ENCODE peak calls at places on chromosomes 5 and 9, in nine cellular contexts. L is endodermal cell; B is heart left ventricle; Z is spleen; S is endothelial cell of umbilical vein; G is lower lobe of right lung; C is CD8-positive, alpha-beta T cell; Y is A549; T is adrenal gland. P is an unnamed sample.

GRCh38 chr9:3435732-3436131 is 90.1 kb downstream of the RFX3 start:
- DNase-seq in B (no peak), Y (no peak), S (no peak), Z (no peak), C (no peak), G (no peak), T (no peak), L (no peak), P (no peak)

GRCh38 chr9:120755827-120756434 is 37.3 kb downstream of the FBXW2 start:
- DNase-seq in C (peak), T (peak), S (peak), G (no peak), Y (peak), Z (no peak), L (peak), B (no peak), P (peak)

GRCh38 chr5:3325206-3325605 is 270.4 kb upstream of the IRX1 start:
- DNase-seq in L (no peak), Y (no peak), S (no peak), C (no peak), Z (no peak), B (no peak), G (no peak), T (no peak), P (no peak)

GRCh38 chr5:173328896-173329369 is 719 bp upstream of the STC2 start:
- DNase-seq in T (no peak), L (peak), Z (no peak), G (no peak), C (no peak), B (no peak), S (peak), Y (peak), P (peak)

GRCh38 chr5:133480866-133481265 is 131.5 kb downstream of the FSTL4 start:
- DNase-seq in S (no peak), Z (no peak), L (peak), C (no peak), Y (no peak), B (no peak), T (peak), G (no peak), P (no peak)

GRCh38 chr9:88425538-88425950 is 37.3 kb downstream of the SPIN1 start:
- DNase-seq in Y (peak), L (no peak), C (no peak), Z (no peak), G (no peak), B (no peak), S (no peak), T (peak), P (no peak)

GRCh38 chr5:139391570-139392323 is 2.0 kb upstream of the MZB1 start:
- DNase-seq in B (no peak), Z (no peak), L (no peak), T (no peak), C (peak), S (no peak), Y (peak), G (no peak), P (peak)

GRCh38 chr9:68625559-68625958 is 79.5 kb upstream of the PIP5K1B start:
- DNase-seq in Y (no peak), T (no peak), S (no peak), Z (no peak), L (no peak), G (no peak), B (no peak), C (no peak), P (no peak)

GRCh38 chr9:14315754-14316573 is 2.0 kb upstream of the NFIB start:
- DNase-seq in S (peak), B (peak), L (peak), Z (no peak), T (peak), C (no peak), G (peak), Y (peak), P (no peak)

GRCh38 chr9:79176298-79176697 is 395.5 kb upstream of the TLE4 start:
- DNase-seq in Z (no peak), T (no peak), S (no peak), L (no peak), C (no peak), B (no peak), G (no peak), Y (no peak), P (no peak)

GRCh38 chr5:151664694-151665583 is 21.8 kb downstream of the SPARC start:
- DNase-seq in Z (no peak), B (peak), Y (no peak), C (no peak), G (no peak), S (peak), L (no peak), T (peak), P (peak)

GRCh38 chr5:77231470-77232138 is 21.1 kb downstream of the PDE8B start:
- DNase-seq in T (no peak), B (no peak), C (no peak), L (peak), G (no peak), S (no peak), Y (no peak), Z (no peak), P (no peak)

GRCh38 chr9:80951675-80952074 is 737.7 kb downstream of the TLE1 start:
- DNase-seq in Z (no peak), Y (no peak), T (peak), B (no peak), S (no peak), C (no peak), L (no peak), G (no peak), P (peak)

GRCh38 chr5:90285581-90285980 is 124.0 kb downstream of the CETN3 start:
- DNase-seq in T (no peak), Y (no peak), B (no peak), G (no peak), L (no peak), C (no peak), S (no peak), Z (no peak), P (no peak)

GRCh38 chr5:78287833-78288232 is 6.7 kb downstream of the AP3B1 start:
- DNase-seq in Y (peak), B (no peak), G (no peak), T (peak), S (peak), C (no peak), Z (no peak), L (no peak), P (peak)

GRCh38 chr5:177403194-177403825 is 2.8 kb upstream of the PFN3 start:
- DNase-seq in Z (peak), B (peak), C (peak), T (no peak), S (no peak), Y (peak), G (no peak), L (peak), P (peak)

GRCh38 chr5:167861134-167861930 is 430.1 kb upstream of the WWC1 start:
- DNase-seq in Z (no peak), B (no peak), C (no peak), S (no peak), Y (peak), T (no peak), G (no peak), L (peak), P (peak)

GRCh38 chr9:114364528-114365041 is 23.2 kb downstream of the AKNA start:
- DNase-seq in C (no peak), T (no peak), S (no peak), Y (no peak), B (no peak), G (no peak), Z (no peak), L (no peak), P (no peak)

GRCh38 chr9:650362-650761 is 191.1 kb upstream of the DMRT1 start:
- DNase-seq in C (no peak), Z (no peak), B (no peak), L (peak), S (peak), T (no peak), G (no peak), Y (no peak), P (no peak)

GRCh38 chr5:158382473-158382872 is 523.5 kb upstream of the CLINT1 start:
- DNase-seq in T (peak), Y (peak), C (no peak), S (peak), Z (no peak), G (peak), B (peak), L (peak), P (peak)

GRCh38 chr5:1805736-1806135 is 4.5 kb downstream of the NDUFS6 start:
- DNase-seq in L (no peak), B (no peak), S (no peak), Y (no peak), G (no peak), T (no peak), C (no peak), Z (peak), P (no peak)

GRCh38 chr9:36328798-36329411 is 70.7 kb upstream of the GNE start:
- DNase-seq in B (no peak), T (peak), S (peak), Y (peak), C (no peak), Z (no peak), L (no peak), G (no peak), P (peak)

GRCh38 chr9:14994738-14995137 is 84.5 kb upstream of the FREM1 start:
- DNase-seq in C (no peak), S (no peak), L (no peak), Z (no peak), Y (no peak), G (no peak), B (no peak), T (no peak), P (no peak)

GRCh38 chr9:137305060-137305787 is 3.2 kb upstream of the NRARP start:
- DNase-seq in B (peak), S (peak), T (peak), Y (peak), G (peak), L (peak), Z (peak), C (peak), P (no peak)

GRCh38 chr5:143554918-143555477 is 151.5 kb upstream of the NR3C1 start:
- DNase-seq in C (no peak), L (no peak), B (no peak), Y (peak), Z (no peak), S (no peak), G (no peak), T (no peak), P (no peak)

GRCh38 chr5:124658867-124659557 is 87.4 kb downstream of the ZNF608 start:
- DNase-seq in Z (no peak), S (no peak), C (no peak), T (no peak), G (no peak), Y (no peak), B (no peak), L (no peak), P (no peak)
- H3K27ac ChIP-seq in Z (no peak), S (no peak), C (no peak), T (no peak), G (peak), Y (peak), B (no peak), L (no peak), P (no peak)

GRCh38 chr5:160460377-160461049 is 38.9 kb downstream of the PTTG1 start:
- DNase-seq in Y (no peak), G (no peak), L (no peak), T (no peak), S (no peak), C (no peak), Z (no peak), B (no peak), P (no peak)
- TF ChIP-seq CTCF in Y (no peak), G (no peak), L (peak), T (no peak), S (peak), C (no peak), Z (no peak), B (no peak), P (no peak)

DNA sequence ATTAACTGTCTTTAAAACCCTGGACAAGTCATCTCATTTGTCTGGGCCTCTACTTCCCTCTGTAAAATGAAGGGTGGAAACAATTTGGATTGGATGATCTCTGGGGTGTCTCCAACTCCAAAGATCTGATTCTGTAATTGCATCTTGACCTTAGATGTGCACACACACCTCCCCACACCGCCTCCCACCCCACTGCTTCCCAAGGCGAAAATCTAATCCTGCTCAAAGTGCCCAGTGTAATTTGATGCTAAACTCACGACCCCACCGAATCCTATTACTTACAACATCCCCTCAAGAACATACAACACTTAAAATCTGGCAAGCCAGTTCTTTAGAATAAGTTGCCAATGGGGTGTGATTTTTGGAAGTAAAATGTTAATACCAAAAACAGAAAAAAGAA is 1.3 kb upstream of the SGCD start:
- DNase-seq in L (no peak), T (no peak), G (no peak), B (no peak), Z (no peak), S (no peak), Y (no peak), C (no peak), P (no peak)
- H3K27ac ChIP-seq in L (no peak), T (no peak), G (no peak), B (no peak), Z (no peak), S (no peak), Y (peak), C (no peak), P (no peak)

DNA sequence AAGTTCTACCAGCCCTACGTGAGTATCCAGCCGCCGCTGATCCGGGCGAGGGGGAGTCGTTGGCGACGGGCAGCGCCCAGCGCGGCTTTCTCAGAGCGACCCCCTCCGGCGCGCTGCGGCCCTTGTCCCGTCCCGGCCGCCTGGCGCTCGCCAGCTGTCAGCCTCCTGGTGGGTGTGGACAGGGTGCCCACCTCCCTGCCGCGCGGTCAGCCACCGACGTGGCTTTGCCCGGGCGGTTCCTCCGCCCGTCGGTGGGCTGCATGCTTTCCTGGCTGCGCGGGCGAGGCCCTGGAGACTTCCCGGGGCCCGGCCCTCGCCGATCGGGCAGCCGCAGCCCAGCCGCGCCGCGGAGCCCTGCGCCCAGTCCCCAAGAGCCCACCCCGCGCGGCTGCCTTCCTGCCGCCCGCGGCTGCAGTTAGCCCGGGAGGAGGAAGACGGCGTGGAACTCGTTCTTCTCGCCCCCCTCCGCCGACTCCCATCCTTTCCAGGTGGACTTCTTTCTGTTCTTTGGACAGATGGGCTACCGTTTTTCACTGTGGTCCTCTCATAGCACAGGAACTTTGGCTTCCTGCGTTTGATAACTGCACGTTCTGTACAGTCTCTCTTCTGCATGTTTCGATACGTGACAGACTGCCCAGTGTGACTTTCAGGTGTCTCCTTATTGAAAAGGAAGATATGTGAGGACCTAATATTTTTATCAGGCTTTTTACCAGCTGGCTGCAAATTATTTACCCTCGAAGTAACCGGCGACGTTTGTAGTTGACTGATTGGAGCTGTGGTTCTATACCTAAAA is 550 bp downstream of the AP3S1 start:
- DNase-seq in G (no peak), T (no peak), Z (no peak), Y (peak), C (no peak), S (no peak), B (peak), L (no peak), P (peak)
- TF ChIP-seq CTCF in G (peak), T (peak), Z (no peak), Y (peak), C (no peak), S (peak), B (no peak), L (no peak), P (peak)

DNA sequence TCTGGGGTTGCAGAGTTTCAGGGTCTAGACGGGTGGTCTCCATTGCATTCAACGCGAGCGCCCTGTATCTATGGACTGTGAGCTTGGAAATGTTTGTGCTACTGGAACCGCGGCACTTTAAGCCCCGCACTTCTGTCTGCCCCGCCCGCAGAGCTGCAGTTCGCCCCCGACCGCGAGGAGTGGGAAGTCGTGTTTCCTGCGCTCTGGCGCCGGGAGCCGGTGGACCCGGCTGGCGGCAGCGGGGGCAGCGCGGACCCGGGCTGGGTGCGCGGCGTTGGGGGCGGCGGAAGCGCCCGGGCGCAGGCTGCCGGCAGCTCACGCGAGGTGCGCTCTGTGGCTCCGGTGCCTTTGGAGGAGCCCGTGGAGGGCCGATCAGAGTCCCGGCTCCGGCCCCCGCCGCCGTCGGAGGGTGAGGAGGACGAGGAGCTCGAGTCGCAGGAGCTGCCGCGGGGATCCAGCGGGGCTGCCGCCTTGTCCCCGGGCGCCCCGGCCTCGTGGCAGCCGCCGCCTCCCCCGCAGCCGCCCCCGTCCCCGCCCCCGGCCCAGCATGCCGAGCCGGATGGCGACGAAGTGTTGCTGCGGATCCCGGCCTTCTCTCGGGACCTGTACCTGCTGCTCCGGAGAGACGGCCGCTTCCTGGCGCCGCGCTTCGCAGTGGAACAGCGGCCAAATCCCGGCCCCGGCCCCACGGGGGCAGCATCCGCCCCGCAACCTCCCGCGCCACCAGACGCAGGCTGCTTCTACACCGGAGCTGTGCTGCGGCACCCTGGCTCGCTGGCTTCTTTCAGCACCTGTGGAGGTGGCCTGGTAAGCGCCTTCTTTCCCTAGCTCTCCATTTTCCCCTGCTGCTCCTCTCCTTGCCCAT is 1.1 kb downstream of the ADAMTS19 start:
- DNase-seq in S (peak), G (peak), L (peak), C (no peak), T (no peak), B (peak), Y (peak), Z (peak), P (peak)
- H3K27ac ChIP-seq in S (no peak), G (no peak), L (no peak), C (no peak), T (no peak), B (no peak), Y (peak), Z (no peak), P (no peak)

P was measured in RWPE1.